ENCODE peak calls at places on chromosomes 1 and 21, in six cellular contexts. D is H1, R is tibial artery, O is LNCaP clone FGC, S is A549, V is PC-9. Z is an unnamed sample.

GRCh38 chr1:15616704-15617172 is 520 bp upstream of the DDI2 start:
- DNase-seq in D (no peak), R (no peak), O (no peak), S (no peak), V (no peak), Z (no peak)

GRCh38 chr1:59568158-59568935 is 246.4 kb upstream of the HOOK1 start:
- DNase-seq in D (no peak), R (no peak), O (no peak), S (no peak), V (no peak), Z (no peak)

GRCh38 chr1:15997637-15998280 is 6.3 kb upstream of the SRARP start:
- DNase-seq in D (no peak), R (no peak), O (no peak), S (no peak), V (no peak), Z (no peak)

GRCh38 chr1:237386362-237387143 is 344.6 kb downstream of the RYR2 start:
- DNase-seq in D (no peak), R (no peak), O (no peak), S (peak), V (no peak), Z (no peak)

GRCh38 chr21:41545500-41546359 is 37.8 kb upstream of the TMPRSS2 start:
- DNase-seq in D (no peak), R (no peak), O (no peak), S (no peak), V (no peak), Z (no peak)

GRCh38 chr1:161738627-161739287 is 10.8 kb upstream of the DUSP12 start:
- DNase-seq in D (no peak), R (peak), O (peak), S (peak), V (peak), Z (peak)

GRCh38 chr1:48916121-48917069 is 139.7 kb upstream of the BEND5 start:
- DNase-seq in D (peak), R (no peak), O (no peak), S (peak), V (no peak), Z (no peak)

GRCh38 chr1:10854856-10855459 is 58.5 kb upstream of the CASZ1 start:
- DNase-seq in D (no peak), R (no peak), O (no peak), S (no peak), V (no peak), Z (no peak)

GRCh38 chr21:34189506-34189905 is 116.1 kb downstream of the MRPS6 start:
- DNase-seq in D (no peak), R (no peak), O (no peak), S (no peak), V (no peak), Z (no peak)

GRCh38 chr1:66752671-66753371 is 562 bp downstream of the DYNLT5 start:
- DNase-seq in D (no peak), R (peak), O (no peak), S (no peak), V (no peak), Z (no peak)

GRCh38 chr1:60984066-60984799 is 98.1 kb upstream of the NFIA start:
- DNase-seq in D (no peak), R (peak), O (no peak), S (no peak), V (no peak), Z (no peak)

GRCh38 chr1:177741476-177741875 is 228.4 kb downstream of the SEC16B start:
- DNase-seq in D (no peak), R (no peak), O (no peak), S (no peak), V (no peak), Z (no peak)

GRCh38 chr1:2103901-2104590 is 53.8 kb downstream of the PRKCZ start:
- DNase-seq in D (no peak), R (no peak), O (no peak), S (no peak), V (no peak), Z (no peak)

GRCh38 chr21:42440187-42440792 is 36.6 kb downstream of the UBASH3A start:
- DNase-seq in D (no peak), R (no peak), O (no peak), S (no peak), V (no peak), Z (no peak)

GRCh38 chr21:17796503-17796902 is 22.7 kb downstream of the C21orf91 start:
- DNase-seq in D (no peak), R (no peak), O (no peak), S (no peak), V (no peak), Z (no peak)

GRCh38 chr1:41418868-41419583 is 57.8 kb downstream of the FOXO6 start:
- DNase-seq in D (no peak), R (peak), O (no peak), S (peak), V (peak), Z (peak)
- TF ChIP-seq CTCF in D (no peak), R (no peak), O (peak), S (no peak), V (peak), Z (no peak)

GRCh38 chr1:230365723-230366307 is 60.3 kb downstream of the PGBD5 start:
- DNase-seq in D (no peak), R (no peak), O (no peak), S (no peak), V (no peak), Z (no peak)
- TF ChIP-seq CTCF in D (peak), R (no peak), O (peak), S (no peak), V (no peak), Z (no peak)

GRCh38 chr1:43348809-43349593 is 9.8 kb upstream of the CDC20 start:
- DNase-seq in D (peak), R (peak), O (peak), S (peak), V (peak), Z (no peak)
- TF ChIP-seq CTCF in D (no peak), R (no peak), O (no peak), S (no peak), V (no peak), Z (no peak)

GRCh38 chr1:30569384-30569783 is 154.0 kb downstream of the MATN1 start:
- DNase-seq in D (no peak), R (no peak), O (no peak), S (no peak), V (no peak), Z (no peak)
- TF ChIP-seq CTCF in D (peak), R (no peak), O (no peak), S (no peak), V (no peak), Z (no peak)

GRCh38 chr1:218983848-218984247 is 189.8 kb upstream of the LYPLAL1 start:
- DNase-seq in D (no peak), R (no peak), O (no peak), S (no peak), V (no peak), Z (no peak)
- TF ChIP-seq CTCF in D (peak), R (no peak), O (peak), S (peak), V (no peak), Z (peak)